ENCODE peak calls at places on chromosomes 16 and 17, in eight cellular contexts. One of them, this sample, is unnamed.

GRCh38 chr16:59478806-59479205 is 744.7 kb upstream of the GOT2 start:
- DNase-seq in choroid plexus epithelial cell: no peak
- DNase-seq in CD8-positive, alpha-beta T cell: no peak
- DNase-seq in lower leg skin: no peak
- DNase-seq in foreskin fibroblast: peak
- DNase-seq in coronary artery: no peak
- DNase-seq in upper lobe of right lung: no peak
- DNase-seq in astrocyte of the cerebellum: no peak
- DNase-seq in this sample: no peak

GRCh38 chr17:70138309-70138865 is 30.9 kb upstream of the KCNJ2 start:
- DNase-seq in choroid plexus epithelial cell: no peak
- DNase-seq in CD8-positive, alpha-beta T cell: no peak
- DNase-seq in lower leg skin: no peak
- DNase-seq in foreskin fibroblast: peak
- DNase-seq in coronary artery: no peak
- DNase-seq in upper lobe of right lung: no peak
- DNase-seq in astrocyte of the cerebellum: peak
- DNase-seq in this sample: no peak

GRCh38 chr17:77127735-77128361 is 12.9 kb upstream of the SEC14L1 start:
- DNase-seq in choroid plexus epithelial cell: peak
- DNase-seq in CD8-positive, alpha-beta T cell: peak
- DNase-seq in lower leg skin: peak
- DNase-seq in foreskin fibroblast: no peak
- DNase-seq in coronary artery: no peak
- DNase-seq in upper lobe of right lung: peak
- DNase-seq in astrocyte of the cerebellum: no peak
- DNase-seq in this sample: no peak

GRCh38 chr17:71632328-71632727 is 488.5 kb upstream of the SOX9 start:
- DNase-seq in choroid plexus epithelial cell: peak
- DNase-seq in CD8-positive, alpha-beta T cell: no peak
- DNase-seq in lower leg skin: no peak
- DNase-seq in foreskin fibroblast: peak
- DNase-seq in coronary artery: no peak
- DNase-seq in upper lobe of right lung: no peak
- DNase-seq in astrocyte of the cerebellum: peak
- DNase-seq in this sample: no peak

GRCh38 chr17:68910789-68911431 is 44.3 kb downstream of the ABCA8 start:
- DNase-seq in choroid plexus epithelial cell: peak
- DNase-seq in CD8-positive, alpha-beta T cell: no peak
- DNase-seq in lower leg skin: no peak
- DNase-seq in foreskin fibroblast: no peak
- DNase-seq in coronary artery: no peak
- DNase-seq in upper lobe of right lung: no peak
- DNase-seq in astrocyte of the cerebellum: no peak
- DNase-seq in this sample: no peak

GRCh38 chr16:70437582-70438324 is 1.1 kb downstream of the ST3GAL2 start:
- DNase-seq in choroid plexus epithelial cell: peak
- DNase-seq in CD8-positive, alpha-beta T cell: peak
- DNase-seq in lower leg skin: no peak
- DNase-seq in foreskin fibroblast: peak
- DNase-seq in coronary artery: no peak
- DNase-seq in upper lobe of right lung: no peak
- DNase-seq in astrocyte of the cerebellum: peak
- DNase-seq in this sample: no peak

GRCh38 chr16:27923751-27924150 is 139.8 kb downstream of the GSG1L start:
- DNase-seq in choroid plexus epithelial cell: no peak
- DNase-seq in CD8-positive, alpha-beta T cell: no peak
- DNase-seq in lower leg skin: no peak
- DNase-seq in foreskin fibroblast: no peak
- DNase-seq in coronary artery: no peak
- DNase-seq in upper lobe of right lung: no peak
- DNase-seq in astrocyte of the cerebellum: no peak
- DNase-seq in this sample: no peak

GRCh38 chr16:84190731-84191388 is at the start of gene ADAD2:
- DNase-seq in choroid plexus epithelial cell: no peak
- DNase-seq in CD8-positive, alpha-beta T cell: no peak
- DNase-seq in lower leg skin: no peak
- DNase-seq in foreskin fibroblast: no peak
- DNase-seq in coronary artery: no peak
- DNase-seq in upper lobe of right lung: no peak
- DNase-seq in astrocyte of the cerebellum: no peak
- DNase-seq in this sample: no peak

GRCh38 chr17:33750943-33751701 is 458.0 kb upstream of the ASIC2 start:
- DNase-seq in choroid plexus epithelial cell: peak
- DNase-seq in CD8-positive, alpha-beta T cell: peak
- DNase-seq in lower leg skin: peak
- DNase-seq in foreskin fibroblast: peak
- DNase-seq in coronary artery: no peak
- DNase-seq in upper lobe of right lung: peak
- DNase-seq in astrocyte of the cerebellum: peak
- DNase-seq in this sample: peak

GRCh38 chr17:73091770-73092517 is 544 bp downstream of the SLC39A11 start:
- DNase-seq in choroid plexus epithelial cell: no peak
- DNase-seq in CD8-positive, alpha-beta T cell: no peak
- DNase-seq in lower leg skin: no peak
- DNase-seq in foreskin fibroblast: peak
- DNase-seq in coronary artery: no peak
- DNase-seq in upper lobe of right lung: no peak
- DNase-seq in astrocyte of the cerebellum: no peak
- DNase-seq in this sample: no peak

GRCh38 chr16:82990155-82990554 is 363.4 kb downstream of the CDH13 start:
- DNase-seq in choroid plexus epithelial cell: peak
- DNase-seq in CD8-positive, alpha-beta T cell: no peak
- DNase-seq in lower leg skin: no peak
- DNase-seq in foreskin fibroblast: peak
- DNase-seq in coronary artery: no peak
- DNase-seq in upper lobe of right lung: no peak
- DNase-seq in astrocyte of the cerebellum: no peak
- DNase-seq in this sample: no peak

GRCh38 chr17:82494236-82495055 is 25.1 kb upstream of the FOXK2 start:
- DNase-seq in choroid plexus epithelial cell: peak
- DNase-seq in CD8-positive, alpha-beta T cell: peak
- DNase-seq in lower leg skin: peak
- DNase-seq in foreskin fibroblast: peak
- DNase-seq in coronary artery: peak
- DNase-seq in upper lobe of right lung: peak
- DNase-seq in astrocyte of the cerebellum: peak
- DNase-seq in this sample: peak
- H3K4me3 ChIP-seq in choroid plexus epithelial cell: peak
- H3K4me3 ChIP-seq in CD8-positive, alpha-beta T cell: no peak
- H3K4me3 ChIP-seq in lower leg skin: no peak
- H3K4me3 ChIP-seq in foreskin fibroblast: no peak
- H3K4me3 ChIP-seq in coronary artery: peak
- H3K4me3 ChIP-seq in upper lobe of right lung: no peak
- H3K4me3 ChIP-seq in astrocyte of the cerebellum: no peak
- H3K4me3 ChIP-seq in this sample: no peak

DNA sequence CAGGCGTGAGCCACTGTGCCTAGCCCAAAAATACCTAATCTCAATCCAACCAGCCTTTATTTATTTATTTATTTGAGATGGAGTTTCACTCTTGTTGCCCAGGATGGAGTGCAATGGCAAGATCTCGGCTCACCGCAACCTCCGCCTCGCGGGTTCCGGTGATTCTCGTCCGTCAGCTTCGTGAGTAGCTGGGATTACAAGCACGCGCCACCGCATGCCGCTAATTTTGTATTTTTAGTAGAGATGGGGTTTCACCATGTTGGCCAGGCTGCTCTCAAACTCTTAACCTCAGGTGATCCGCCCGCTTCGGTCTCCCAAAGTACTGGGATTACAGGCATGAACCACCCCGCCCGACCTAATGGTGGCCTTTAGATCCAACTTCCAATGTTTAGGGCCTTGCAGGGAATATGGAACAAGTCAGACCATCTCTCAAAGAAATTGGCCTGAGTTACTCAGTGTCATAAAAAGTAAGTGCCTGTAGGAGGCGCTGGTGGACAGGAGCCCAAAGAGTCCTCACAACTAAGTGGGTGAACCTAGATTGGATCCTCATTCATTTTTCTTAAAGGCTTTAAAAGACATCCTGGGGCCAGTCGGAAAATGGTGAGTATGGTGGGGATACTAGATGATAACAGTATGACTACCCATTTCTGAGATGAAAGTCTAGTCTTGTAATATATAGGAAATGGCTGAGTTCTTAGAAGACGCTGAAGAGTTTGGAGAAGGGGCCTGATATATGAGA is 4.6 kb downstream of the ZSCAN10 start:
- DNase-seq in choroid plexus epithelial cell: peak
- DNase-seq in CD8-positive, alpha-beta T cell: peak
- DNase-seq in lower leg skin: no peak
- DNase-seq in foreskin fibroblast: peak
- DNase-seq in coronary artery: no peak
- DNase-seq in upper lobe of right lung: no peak
- DNase-seq in astrocyte of the cerebellum: no peak
- DNase-seq in this sample: no peak
- TF ChIP-seq CTCF in choroid plexus epithelial cell: peak
- TF ChIP-seq CTCF in CD8-positive, alpha-beta T cell: peak
- TF ChIP-seq CTCF in lower leg skin: no peak
- TF ChIP-seq CTCF in foreskin fibroblast: peak
- TF ChIP-seq CTCF in coronary artery: no peak
- TF ChIP-seq CTCF in upper lobe of right lung: peak
- TF ChIP-seq CTCF in astrocyte of the cerebellum: peak
- TF ChIP-seq CTCF in this sample: peak

DNA sequence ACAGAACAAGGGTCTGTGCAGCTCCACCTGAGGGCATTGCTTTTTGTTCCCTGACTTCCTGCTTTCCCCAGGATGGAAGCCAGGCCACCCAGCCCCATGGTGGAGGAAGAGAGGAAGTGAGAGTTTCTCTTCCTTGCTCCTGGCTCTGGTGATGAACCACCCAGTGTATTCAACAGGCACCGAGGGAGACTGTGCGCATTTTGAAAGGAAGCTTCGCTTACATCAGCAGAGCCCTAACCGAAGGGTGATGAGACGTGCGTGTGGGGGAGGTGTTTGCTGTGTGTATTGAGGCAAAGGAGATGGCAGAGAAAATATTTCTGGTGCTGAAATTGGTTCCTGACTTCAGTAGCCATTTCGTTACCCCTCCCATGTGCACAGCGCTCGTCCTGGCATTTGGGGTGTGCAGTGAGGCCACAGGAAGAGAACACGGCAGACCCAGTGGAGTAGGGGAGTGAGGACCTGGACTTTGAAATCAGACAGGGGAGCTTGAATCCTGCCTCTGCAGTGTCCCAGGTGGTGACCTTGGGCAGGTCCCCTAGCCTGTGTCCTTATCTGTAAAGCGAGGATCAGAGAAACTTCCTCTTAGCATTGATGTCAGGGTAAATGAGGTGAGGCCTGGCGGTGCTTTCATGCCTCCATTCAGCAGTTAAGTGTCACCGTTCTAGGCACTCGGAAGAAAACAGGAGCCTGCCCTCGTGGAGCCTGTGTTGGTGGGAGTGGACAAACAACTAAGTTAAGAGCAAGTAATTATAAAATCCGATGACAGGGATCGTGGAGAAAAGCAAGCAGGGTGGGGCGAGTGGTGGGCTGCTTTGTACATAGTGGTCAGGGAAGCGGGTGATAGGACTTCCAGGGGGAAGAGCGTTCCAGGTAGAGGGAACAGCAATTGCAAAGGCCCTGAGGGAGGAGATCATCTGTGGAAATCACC is 7.4 kb downstream of the CMIP start:
- DNase-seq in choroid plexus epithelial cell: no peak
- DNase-seq in CD8-positive, alpha-beta T cell: peak
- DNase-seq in lower leg skin: peak
- DNase-seq in foreskin fibroblast: no peak
- DNase-seq in coronary artery: no peak
- DNase-seq in upper lobe of right lung: no peak
- DNase-seq in astrocyte of the cerebellum: no peak
- DNase-seq in this sample: no peak
- H3K4me3 ChIP-seq in choroid plexus epithelial cell: no peak
- H3K4me3 ChIP-seq in CD8-positive, alpha-beta T cell: no peak
- H3K4me3 ChIP-seq in lower leg skin: no peak
- H3K4me3 ChIP-seq in foreskin fibroblast: no peak
- H3K4me3 ChIP-seq in coronary artery: no peak
- H3K4me3 ChIP-seq in upper lobe of right lung: no peak
- H3K4me3 ChIP-seq in astrocyte of the cerebellum: no peak
- H3K4me3 ChIP-seq in this sample: no peak

DNA sequence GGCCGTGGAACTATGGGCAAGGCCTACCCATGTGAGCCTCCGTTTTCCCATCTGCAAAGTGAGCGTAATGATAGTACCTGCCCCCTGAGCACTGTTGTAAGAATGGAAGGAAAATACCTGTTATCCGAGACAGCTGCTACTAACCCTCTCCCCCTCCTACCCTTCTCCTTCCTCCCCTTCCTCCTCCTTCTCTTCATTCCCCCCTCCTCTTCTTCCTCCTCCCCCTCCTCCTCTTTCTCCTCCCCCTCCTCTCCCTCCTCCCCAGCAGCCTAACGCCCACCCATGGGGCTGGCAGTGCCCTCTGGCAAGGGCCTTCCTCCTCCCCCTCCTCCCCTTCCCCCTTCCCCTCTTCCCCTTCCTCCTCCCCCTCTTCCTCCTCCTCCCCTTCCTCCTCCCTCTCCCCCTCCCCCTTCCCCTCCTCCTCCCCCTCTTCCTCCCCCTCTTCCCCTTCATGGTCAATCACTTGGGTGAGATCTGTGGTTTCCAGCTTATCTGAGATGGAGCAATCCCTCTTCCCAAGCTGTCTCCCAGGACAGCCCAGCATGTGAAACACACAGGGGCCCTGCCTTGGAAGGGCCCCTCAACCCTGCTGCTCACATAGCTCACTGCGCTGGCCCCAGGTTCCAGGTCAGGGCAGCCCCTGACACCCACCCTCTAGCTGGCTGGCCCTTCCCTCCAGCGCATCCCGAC is 6.4 kb downstream of the ZFPM1 start:
- DNase-seq in choroid plexus epithelial cell: peak
- DNase-seq in CD8-positive, alpha-beta T cell: no peak
- DNase-seq in lower leg skin: no peak
- DNase-seq in foreskin fibroblast: no peak
- DNase-seq in coronary artery: no peak
- DNase-seq in upper lobe of right lung: no peak
- DNase-seq in astrocyte of the cerebellum: no peak
- DNase-seq in this sample: no peak
- TF ChIP-seq CTCF in choroid plexus epithelial cell: no peak
- TF ChIP-seq CTCF in CD8-positive, alpha-beta T cell: no peak
- TF ChIP-seq CTCF in lower leg skin: no peak
- TF ChIP-seq CTCF in foreskin fibroblast: no peak
- TF ChIP-seq CTCF in coronary artery: no peak
- TF ChIP-seq CTCF in upper lobe of right lung: no peak
- TF ChIP-seq CTCF in astrocyte of the cerebellum: no peak
- TF ChIP-seq CTCF in this sample: no peak

GRCh38 chr17:83091257-83092141 is 12.1 kb downstream of the METRNL start:
- DNase-seq in choroid plexus epithelial cell: no peak
- DNase-seq in CD8-positive, alpha-beta T cell: no peak
- DNase-seq in lower leg skin: peak
- DNase-seq in foreskin fibroblast: no peak
- DNase-seq in coronary artery: no peak
- DNase-seq in upper lobe of right lung: peak
- DNase-seq in astrocyte of the cerebellum: no peak
- DNase-seq in this sample: no peak
- H3K4me3 ChIP-seq in choroid plexus epithelial cell: no peak
- H3K4me3 ChIP-seq in CD8-positive, alpha-beta T cell: no peak
- H3K4me3 ChIP-seq in lower leg skin: no peak
- H3K4me3 ChIP-seq in foreskin fibroblast: no peak
- H3K4me3 ChIP-seq in coronary artery: peak
- H3K4me3 ChIP-seq in upper lobe of right lung: peak
- H3K4me3 ChIP-seq in astrocyte of the cerebellum: no peak
- H3K4me3 ChIP-seq in this sample: no peak

GRCh38 chr17:13306310-13306962 is 288.6 kb upstream of the ELAC2 start:
- DNase-seq in choroid plexus epithelial cell: peak
- DNase-seq in CD8-positive, alpha-beta T cell: no peak
- DNase-seq in lower leg skin: no peak
- DNase-seq in foreskin fibroblast: peak
- DNase-seq in coronary artery: no peak
- DNase-seq in upper lobe of right lung: no peak
- DNase-seq in astrocyte of the cerebellum: peak
- DNase-seq in this sample: peak
- TF ChIP-seq CTCF in choroid plexus epithelial cell: peak
- TF ChIP-seq CTCF in CD8-positive, alpha-beta T cell: no peak
- TF ChIP-seq CTCF in lower leg skin: no peak
- TF ChIP-seq CTCF in foreskin fibroblast: peak
- TF ChIP-seq CTCF in coronary artery: no peak
- TF ChIP-seq CTCF in upper lobe of right lung: peak
- TF ChIP-seq CTCF in astrocyte of the cerebellum: peak
- TF ChIP-seq CTCF in this sample: peak

This sample was measured in LNCaP clone FGC.